ENCODE peak calls at places on chromosome 10, in nine cellular contexts. M is cardiac muscle cell, T is lower leg skin, V is colonic mucosa, E is small intestine, B is mesenchymal stem cell, X is AG04449, I is Panc1, L is mesendoderm. Y is an unnamed sample.

GRCh38 chr10:110485541-110485940 is 12.2 kb upstream of the DUSP5 start:
- DNase-seq in M (no peak), T (no peak), V (no peak), E (no peak), B (no peak), X (no peak), I (no peak), L (no peak), Y (no peak)

GRCh38 chr10:79112898-79113431 is 44.2 kb downstream of the ZMIZ1 start:
- DNase-seq in M (peak; percentile 56), T (no peak), V (no peak), E (no peak), B (peak; percentile 72), X (peak; percentile 53), I (no peak), L (no peak), Y (peak; percentile 77)

GRCh38 chr10:77877461-77878344 is 48.9 kb downstream of the DLG5 start:
- DNase-seq in M (peak; percentile 72), T (no peak), V (no peak), E (no peak), B (peak; percentile 79), X (no peak), I (no peak), L (peak; percentile 99), Y (peak; percentile 43)

GRCh38 chr10:31083765-31084184 is 52.1 kb upstream of the ZNF438 start:
- DNase-seq in M (peak; percentile 42), T (no peak), V (peak; percentile 50), E (peak; percentile 37), B (peak; percentile 42), X (no peak), I (no peak), L (peak; percentile 89), Y (peak; percentile 48)

GRCh38 chr10:32174349-32174893 is 118.2 kb upstream of the KIF5B start:
- DNase-seq in M (no peak), T (peak; percentile 26), V (no peak), E (no peak), B (no peak), X (no peak), I (no peak), L (no peak), Y (no peak)

GRCh38 chr10:102119417-102120141 is 589 bp downstream of the LDB1 start:
- DNase-seq in M (peak; percentile 72), T (peak; percentile 95), V (peak; percentile 82), E (peak; percentile 61), B (peak; percentile 80), X (no peak), I (no peak), L (peak; percentile 85), Y (peak; percentile 88)

GRCh38 chr10:44997105-44997748 is 3.5 kb upstream of the ZNF22 start:
- DNase-seq in M (no peak), T (no peak), V (no peak), E (no peak), B (no peak), X (no peak), I (no peak), L (no peak), Y (no peak)

GRCh38 chr10:70662362-70663220 is 9.7 kb upstream of the ADAMTS14 start:
- DNase-seq in M (no peak), T (peak; percentile 59), V (no peak), E (no peak), B (peak; percentile 58), X (no peak), I (no peak), L (no peak), Y (peak; percentile 58)

GRCh38 chr10:45235823-45236222 is 79.6 kb downstream of the OR13A1 start:
- DNase-seq in M (no peak), T (no peak), V (no peak), E (no peak), B (no peak), X (no peak), I (no peak), L (no peak), Y (no peak)

GRCh38 chr10:14405076-14406065 is 74.6 kb upstream of the FRMD4A start:
- DNase-seq in M (no peak), T (no peak), V (no peak), E (no peak), B (peak; percentile 49), X (peak; percentile 77), I (no peak), L (no peak), Y (peak; percentile 95)

DNA sequence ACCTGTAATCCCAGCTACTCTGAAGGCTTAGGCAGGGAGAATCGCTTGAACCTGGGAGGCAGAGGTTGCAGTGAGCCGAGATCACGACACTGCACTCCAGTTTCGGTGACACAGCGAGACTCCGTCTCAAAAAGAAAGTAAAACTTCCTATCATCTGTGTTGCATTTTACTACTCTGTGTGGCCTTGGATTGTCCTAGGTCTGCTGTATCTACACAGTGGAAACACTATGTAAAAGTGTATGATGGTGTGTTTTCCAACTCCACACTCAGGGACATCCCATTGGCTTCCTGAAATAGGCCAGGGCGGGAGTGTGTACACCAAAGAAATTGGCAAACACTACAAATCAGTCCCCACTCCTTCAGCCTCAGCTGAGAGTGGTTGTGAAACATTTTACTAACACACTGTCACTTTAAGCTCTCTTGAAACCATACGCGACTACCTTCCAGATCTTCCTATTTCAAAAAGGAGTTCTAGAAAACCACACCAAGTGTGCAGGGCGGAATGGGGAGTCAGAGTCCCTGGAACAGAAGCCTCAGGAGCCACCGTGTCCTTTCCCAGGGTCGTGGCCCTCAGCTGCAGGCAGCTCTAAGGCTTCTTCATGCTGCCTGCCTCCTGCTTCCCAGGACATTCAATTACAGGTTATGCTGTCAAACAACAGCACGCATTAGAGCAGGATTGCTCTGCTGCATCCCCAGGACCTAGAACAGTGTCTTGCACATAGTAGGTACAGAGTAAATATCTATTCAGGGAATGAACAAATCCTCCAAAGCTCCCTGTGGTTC is 275.4 kb downstream of the PARD3 start:
- DNase-seq in M (no peak), T (no peak), V (peak; percentile 48), E (peak; percentile 81), B (peak; percentile 56), X (no peak), I (no peak), L (no peak), Y (peak; percentile 71)
- H3K4me3 ChIP-seq in M (no peak overlapping the region), T (no peak overlapping the region), V (peak overlapping the region; percentile 12), E (no peak overlapping the region), B (peak overlapping the region; percentile 74), X (peak overlapping the region; percentile 34), I (peak overlapping the region; percentile 41), L (no peak overlapping the region), Y (peak overlapping the region; percentile 59)

GRCh38 chr10:91698258-91698657 is 65.4 kb upstream of the PPP1R3C start:
- DNase-seq in M (no peak), T (no peak), V (no peak), E (no peak), B (no peak), X (no peak), I (no peak), L (no peak), Y (no peak)

GRCh38 chr10:91700273-91700672 is 67.4 kb upstream of the PPP1R3C start:
- DNase-seq in M (no peak), T (no peak), V (no peak), E (no peak), B (no peak), X (no peak), I (no peak), L (no peak), Y (peak; percentile 34)

GRCh38 chr10:91702586-91703088 is 69.8 kb upstream of the PPP1R3C start:
- DNase-seq in M (no peak), T (no peak), V (no peak), E (no peak), B (no peak), X (no peak), I (no peak), L (peak; percentile 7), Y (no peak)

GRCh38 chr10:91705948-91706670 is 73.2 kb upstream of the PPP1R3C start:
- DNase-seq in M (no peak), T (no peak), V (no peak), E (no peak), B (no peak), X (no peak), I (no peak), L (no peak), Y (no peak)

DNA sequence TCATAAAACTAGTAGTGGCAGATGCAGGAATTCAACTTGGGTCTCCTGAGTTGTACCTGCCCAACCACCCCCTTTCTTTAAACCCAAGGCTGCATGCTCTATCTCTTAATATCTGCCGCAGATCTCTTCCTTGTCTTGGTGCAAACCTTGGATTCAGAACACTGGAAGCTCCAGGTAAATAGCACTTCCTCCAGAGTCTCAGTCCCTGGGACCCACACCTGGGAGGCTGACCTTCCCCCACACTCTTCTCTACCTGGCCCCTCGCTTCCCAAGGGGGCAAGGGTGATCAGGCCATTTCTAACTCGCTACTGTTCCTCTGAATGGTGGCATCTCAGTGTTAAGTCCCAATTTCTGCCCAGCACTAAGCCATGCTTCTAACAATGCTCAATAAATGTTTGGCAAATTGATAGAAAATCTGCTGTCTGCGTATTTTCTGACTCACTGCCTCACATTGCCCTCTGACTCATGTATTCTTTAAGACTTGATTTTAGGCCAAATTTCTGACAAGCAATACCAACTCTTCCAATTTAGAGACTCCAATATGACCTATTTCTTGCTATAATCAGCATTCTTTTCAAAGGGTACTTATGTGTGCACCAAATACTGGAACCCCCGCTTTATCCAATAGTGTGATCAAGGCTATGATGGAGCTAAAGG is 68.0 kb upstream of the PPP1R3C start:
- DNase-seq in M (no peak), T (no peak), V (no peak), E (no peak), B (peak; percentile 38), X (no peak), I (no peak), L (no peak), Y (peak; percentile 65)
- H3K4me3 ChIP-seq in M (no peak overlapping the region), T (no peak overlapping the region), V (no peak overlapping the region), E (no peak overlapping the region), B (no peak overlapping the region), X (no peak overlapping the region), I (no peak overlapping the region), L (no peak overlapping the region), Y (no peak overlapping the region)

DNA sequence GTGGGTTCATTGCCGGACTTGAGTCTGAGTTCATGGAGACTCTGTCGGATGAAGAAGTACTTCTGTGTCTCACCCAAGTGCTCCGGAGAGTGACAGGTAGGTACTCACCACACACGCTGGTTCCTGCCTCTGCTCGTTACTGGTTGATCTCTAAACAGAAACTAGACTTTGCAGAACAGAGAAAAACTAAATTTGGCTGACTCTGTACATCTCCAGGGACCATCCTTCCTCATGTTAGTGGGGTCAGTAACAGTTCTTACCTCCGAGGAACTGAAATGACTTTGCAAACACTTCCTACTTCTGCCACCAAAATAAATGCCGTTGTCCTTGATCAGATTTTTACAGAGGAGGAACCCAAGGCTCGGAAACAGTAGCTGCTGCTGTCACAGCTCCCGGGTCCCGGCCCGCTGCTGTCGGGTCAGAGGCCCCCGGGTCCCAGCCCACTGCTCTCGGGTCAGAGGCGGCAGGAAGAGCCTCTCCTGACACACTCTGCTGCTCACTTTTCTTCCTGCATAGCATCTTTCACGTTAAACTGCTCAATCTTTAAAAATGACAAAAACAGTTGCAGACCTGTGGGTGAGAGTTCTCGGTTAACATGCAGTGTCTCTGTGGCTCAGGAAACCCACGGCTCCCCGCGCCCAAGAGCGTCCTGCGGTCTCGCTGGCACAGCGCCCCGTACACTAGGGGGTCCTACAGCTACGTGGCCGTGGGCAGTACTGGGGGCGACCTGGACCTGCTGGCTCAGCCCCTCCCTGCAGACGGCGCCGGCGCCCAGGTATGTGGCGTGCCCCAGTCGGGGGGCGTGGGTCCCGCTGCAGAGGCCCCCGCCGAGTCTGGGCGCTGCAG is 4.8 kb upstream of the MTG1 start:
- DNase-seq in M (no peak), T (peak; percentile 82), V (no peak), E (peak; percentile 26), B (no peak), X (no peak), I (no peak), L (no peak), Y (no peak)
- H3K4me3 ChIP-seq in M (no peak overlapping the region), T (no peak overlapping the region), V (peak overlapping the region; percentile 7), E (peak overlapping the region; percentile 12), B (no peak overlapping the region), X (no peak overlapping the region), I (no peak overlapping the region), L (no peak overlapping the region), Y (no peak overlapping the region)

GRCh38 chr10:117980216-117980615 is 66.5 kb downstream of the RAB11FIP2 start:
- DNase-seq in M (no peak), T (no peak), V (no peak), E (no peak), B (peak; percentile 15), X (peak; percentile 40), I (peak; percentile 59), L (no peak), Y (peak; percentile 66)
- H3K4me3 ChIP-seq in M (no peak overlapping the region), T (no peak overlapping the region), V (no peak overlapping the region), E (no peak overlapping the region), B (no peak overlapping the region), X (no peak overlapping the region), I (no peak overlapping the region), L (no peak overlapping the region), Y (no peak overlapping the region)